ENCODE peak calls at places on chromosomes 7 and 10, in ten cellular contexts. T is transverse colon; G is CD8-positive, alpha-beta T cell; B is cardiac muscle cell; V is A549; K is hepatocyte; R is spleen; J is tibial artery; C is adrenal gland; A is fibroblast of lung. Q is an unnamed sample.

GRCh38 chr7:95246935-95247370 is 77.4 kb downstream of the PON1 start:
- DNase-seq in T (peak; percentile 52), G (no peak), B (peak; percentile 81), V (peak; percentile 89), K (peak; percentile 86), R (no peak), J (peak; percentile 29), C (peak; percentile 64), A (peak; percentile 73), Q (peak; percentile 18)

GRCh38 chr7:45184326-45185027 is 26.9 kb downstream of the RAMP3 start:
- DNase-seq in T (no peak), G (peak; percentile 31), B (no peak), V (no peak), K (no peak), R (peak; percentile 51), J (no peak), C (no peak), A (no peak), Q (no peak)

GRCh38 chr7:112132123-112132694 is 74.0 kb downstream of the DOCK4 start:
- DNase-seq in T (no peak), G (no peak), B (no peak), V (no peak), K (no peak), R (no peak), J (no peak), C (no peak), A (peak; percentile 14), Q (no peak)

GRCh38 chr7:29623976-29624375 is 60.3 kb downstream of the PRR15 start:
- DNase-seq in T (no peak), G (no peak), B (no peak), V (no peak), K (no peak), R (no peak), J (no peak), C (no peak), A (no peak), Q (no peak)

GRCh38 chr7:81684513-81685262 is 85.2 kb downstream of the HGF start:
- DNase-seq in T (peak; percentile 79), G (no peak), B (peak; percentile 60), V (peak; percentile 97), K (peak; percentile 93), R (peak; percentile 59), J (peak; percentile 99), C (peak; percentile 96), A (peak; percentile 100), Q (peak; percentile 100)

GRCh38 chr10:129963076-129963830 is 821 bp downstream of the EBF3 start:
- DNase-seq in T (no peak), G (no peak), B (peak; percentile 59), V (no peak), K (peak; percentile 47), R (peak; percentile 71), J (no peak), C (no peak), A (peak; percentile 24), Q (no peak)

GRCh38 chr10:112958275-112958995 is 8.4 kb downstream of the TCF7L2 start:
- DNase-seq in T (no peak), G (no peak), B (no peak), V (peak; percentile 60), K (peak; percentile 50), R (no peak), J (no peak), C (no peak), A (peak; percentile 98), Q (peak; percentile 84)

GRCh38 chr7:240887-241421 is 48.6 kb downstream of the FAM20C start:
- DNase-seq in T (no peak), G (no peak), B (no peak), V (no peak), K (no peak), R (no peak), J (no peak), C (no peak), A (peak; percentile 36), Q (no peak)

GRCh38 chr7:157208758-157209413 is 70.2 kb downstream of the UBE3C start:
- DNase-seq in T (no peak), G (no peak), B (no peak), V (no peak), K (no peak), R (no peak), J (no peak), C (no peak), A (peak; percentile 11), Q (no peak)

GRCh38 chr7:95089916-95090315 is 182.5 kb downstream of the PPP1R9A start:
- DNase-seq in T (no peak), G (no peak), B (no peak), V (no peak), K (no peak), R (no peak), J (no peak), C (no peak), A (no peak), Q (no peak)

GRCh38 chr7:149867762-149868637 is 5.8 kb upstream of the ATP6V0E2 start:
- DNase-seq in T (no peak), G (peak; percentile 47), B (no peak), V (no peak), K (no peak), R (no peak), J (no peak), C (no peak), A (no peak), Q (no peak)

GRCh38 chr7:32158751-32159360 is 88.6 kb upstream of the PDE1C start:
- DNase-seq in T (no peak), G (no peak), B (no peak), V (no peak), K (no peak), R (no peak), J (no peak), C (no peak), A (peak; percentile 54), Q (no peak)

GRCh38 chr10:116742367-116743265 is at the start of gene HSPA12A:
- DNase-seq in T (peak; percentile 80), G (peak; percentile 59), B (peak; percentile 89), V (peak; percentile 76), K (peak; percentile 92), R (peak; percentile 87), J (peak; percentile 81), C (peak; percentile 90), A (peak; percentile 89), Q (peak; percentile 59)

GRCh38 chr10:118310822-118311221 is 31.3 kb downstream of the FAM204A start:
- DNase-seq in T (no peak), G (no peak), B (no peak), V (no peak), K (no peak), R (no peak), J (no peak), C (no peak), A (no peak), Q (no peak)

GRCh38 chr10:79431891-79432831 is 13.3 kb downstream of the ZCCHC24 start:
- DNase-seq in T (no peak), G (no peak), B (no peak), V (no peak), K (peak; percentile 40), R (peak; percentile 65), J (peak; percentile 38), C (no peak), A (peak; percentile 35), Q (no peak)

DNA sequence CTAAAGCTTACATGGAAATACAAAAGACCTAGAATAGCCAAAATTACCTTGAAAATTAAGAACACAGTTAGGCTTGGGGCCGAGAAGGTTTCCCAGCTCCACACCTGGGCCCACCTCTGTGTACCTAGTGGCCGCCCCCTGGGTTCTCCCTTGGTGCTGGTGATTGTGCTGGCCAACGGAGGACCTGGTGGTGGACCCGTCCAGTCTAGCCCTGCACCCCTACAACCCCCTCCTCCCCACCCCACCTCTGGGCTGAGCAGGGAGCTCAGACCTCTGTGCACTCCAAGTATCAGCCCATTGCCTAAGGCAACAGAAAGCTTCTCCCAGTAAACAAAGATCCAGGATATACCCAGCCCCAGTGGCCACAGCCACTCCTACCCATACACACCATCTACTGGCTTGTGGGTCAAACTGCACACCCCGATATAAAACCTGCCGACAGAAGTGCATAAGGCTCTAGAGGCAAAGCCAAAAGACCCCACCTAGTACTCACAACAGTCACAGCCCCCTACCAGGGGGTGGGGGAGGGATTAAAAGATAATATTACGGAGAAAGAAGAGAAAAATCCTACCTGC is 105.0 kb upstream of the DIP2C start:
- DNase-seq in T (no peak), G (no peak), B (no peak), V (no peak), K (no peak), R (no peak), J (peak; percentile 2), C (no peak), A (no peak), Q (no peak)
- TF ChIP-seq CTCF in T (no peak), G (no peak), B (peak; percentile 46), V (no peak), K (peak; percentile 9), R (no peak), J (no peak), C (peak; percentile 17), A (peak; percentile 21), Q (peak; percentile 47)

DNA sequence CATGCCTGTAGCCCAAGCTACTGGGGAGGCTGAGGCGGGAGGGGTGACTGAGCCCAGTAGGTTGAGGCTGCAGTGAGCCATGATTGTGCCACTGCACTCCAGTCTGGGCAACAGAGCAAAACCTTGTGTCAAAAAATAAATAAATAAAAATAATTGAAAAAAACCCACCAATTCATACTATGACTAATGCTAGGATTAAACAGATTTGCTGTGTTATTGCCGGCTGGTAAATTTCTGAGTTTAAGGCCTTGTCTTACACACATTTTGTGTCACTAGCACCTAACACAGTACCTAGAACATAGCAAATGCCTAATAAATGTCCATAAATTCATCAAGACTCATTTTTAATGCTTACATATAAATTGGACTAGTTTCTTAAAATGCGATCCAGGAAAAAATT is 8.7 kb downstream of the ESYT2 start:
- DNase-seq in T (no peak), G (no peak), B (no peak), V (no peak), K (no peak), R (no peak), J (no peak), C (no peak), A (peak; percentile 51), Q (no peak)
- H3K4me3 ChIP-seq in T (no peak overlapping the region), G (no peak overlapping the region), B (no peak overlapping the region), V (peak overlapping the region; percentile 35), K (no peak overlapping the region), R (no peak overlapping the region), J (no peak overlapping the region), C (no peak overlapping the region), A (no peak overlapping the region), Q (no peak overlapping the region)

DNA sequence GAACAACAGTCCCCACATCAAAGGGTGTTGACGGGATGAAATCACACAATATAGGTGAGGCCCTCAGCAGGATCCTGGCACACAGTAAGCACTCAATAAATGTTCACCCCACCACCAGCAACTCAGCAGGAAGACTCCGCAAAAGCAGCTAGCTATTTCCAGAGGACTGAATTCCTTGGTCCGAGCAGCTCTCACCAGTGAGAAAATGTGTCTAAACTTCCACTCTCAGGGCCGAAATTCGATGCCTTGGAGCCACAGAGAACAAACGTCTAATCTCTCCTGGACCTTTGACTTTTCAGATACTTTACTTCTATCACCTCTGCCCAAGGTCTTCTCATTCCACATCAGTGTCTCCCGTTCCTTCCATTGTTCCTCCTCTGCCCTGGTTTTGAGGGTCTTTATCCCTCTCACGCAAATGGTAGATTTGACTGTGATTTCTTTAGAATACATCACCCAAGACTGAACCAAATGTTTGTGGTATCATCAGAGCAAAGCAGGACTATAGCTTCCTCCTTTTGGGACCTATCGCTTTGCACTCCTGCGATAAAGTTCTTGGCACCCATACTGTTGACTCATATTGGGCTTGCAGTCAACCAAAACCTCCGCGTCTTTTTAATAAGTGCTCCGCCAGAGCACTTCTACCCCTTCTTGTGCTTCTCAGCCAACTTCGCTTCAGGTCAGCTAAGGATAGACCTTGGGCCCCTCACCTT is 903 bp upstream of the NT5C2 start:
- DNase-seq in T (no peak), G (no peak), B (no peak), V (no peak), K (no peak), R (no peak), J (no peak), C (peak; percentile 34), A (peak; percentile 89), Q (no peak)
- H3K27ac ChIP-seq in T (peak overlapping the region; percentile 95), G (no peak overlapping the region), B (peak overlapping the region; percentile 15), V (peak overlapping the region; percentile 91), K (no peak overlapping the region), R (peak overlapping the region; percentile 99), J (peak overlapping the region; percentile 99), C (peak overlapping the region; percentile 98), A (no peak overlapping the region), Q (no peak overlapping the region)

GRCh38 chr7:146115665-146116451 is 743 bp upstream of the CNTNAP2 start:
- DNase-seq in T (peak; percentile 8), G (no peak), B (peak; percentile 94), V (no peak), K (peak; percentile 86), R (peak; percentile 63), J (no peak), C (peak; percentile 37), A (peak; percentile 46), Q (no peak)
- TF ChIP-seq CTCF in T (no peak), G (no peak), B (no peak), V (no peak), K (no peak), R (no peak), J (no peak), C (no peak), A (no peak), Q (no peak)